ENCODE peak calls at places on chromosomes 16 and 17, in nine cellular contexts. T, P, I, R, V, M, J, Z and Q are unnamed samples.

GRCh38 chr17:77613181-77613580 is 345.3 kb upstream of the TNRC6C start:
- DNase-seq in I (no peak), Z (peak), V (no peak), M (no peak), P (no peak), J (no peak), T (no peak), R (peak), Q (no peak)

GRCh38 chr17:40023590-40024292 is 8.5 kb downstream of the CSF3 start:
- DNase-seq in P (no peak), M (no peak), J (no peak), V (peak), R (peak), I (no peak), Z (peak), T (no peak), Q (peak)

GRCh38 chr16:27758544-27758943 is 208.6 kb downstream of the KATNIP start:
- DNase-seq in M (no peak), J (no peak), Z (no peak), R (no peak), I (no peak), P (no peak), V (no peak), T (no peak), Q (no peak)

GRCh38 chr16:8795096-8795495 is 2.3 kb downstream of the TMEM186 start:
- DNase-seq in M (no peak), R (no peak), Z (no peak), P (no peak), J (no peak), V (no peak), I (no peak), T (no peak), Q (no peak)

GRCh38 chr16:25478476-25478875 is 213.3 kb upstream of the HS3ST4 start:
- DNase-seq in Z (no peak), M (no peak), P (no peak), R (no peak), T (no peak), I (no peak), V (no peak), J (no peak), Q (no peak)

GRCh38 chr17:2947996-2948550 is 115.3 kb downstream of the OR1D5 start:
- DNase-seq in T (no peak), Z (peak), R (no peak), J (no peak), V (no peak), M (no peak), I (no peak), P (no peak), Q (no peak)

GRCh38 chr16:85955566-85955965 is 56.6 kb downstream of the IRF8 start:
- DNase-seq in I (no peak), P (no peak), R (no peak), T (no peak), J (no peak), V (no peak), M (peak), Z (no peak), Q (no peak)

GRCh38 chr17:2547176-2547575 is 35.5 kb upstream of the METTL16 start:
- DNase-seq in Z (no peak), M (no peak), I (no peak), R (no peak), V (peak), P (no peak), J (no peak), T (peak), Q (peak)

GRCh38 chr16:30068750-30069574 is 3.4 kb downstream of the ALDOA start:
- DNase-seq in P (no peak), M (no peak), R (no peak), V (peak), T (peak), J (no peak), I (peak), Z (no peak), Q (peak)

GRCh38 chr16:47477680-47478079 is 16.5 kb downstream of the PHKB start:
- DNase-seq in R (no peak), M (no peak), P (no peak), I (no peak), Z (no peak), V (peak), T (peak), J (no peak), Q (peak)

GRCh38 chr17:7988750-7989178 is 13.7 kb upstream of the GUCY2D start:
- DNase-seq in T (peak), M (peak), I (peak), Z (no peak), P (peak), V (peak), J (no peak), R (peak), Q (peak)

GRCh38 chr16:65658339-65659275 is 536.7 kb upstream of the CDH11 start:
- DNase-seq in R (no peak), M (no peak), P (no peak), J (no peak), T (peak), Z (peak), V (peak), I (no peak), Q (peak)

GRCh38 chr17:17181666-17182600 is 24.2 kb downstream of the PLD6 start:
- DNase-seq in V (no peak), Z (no peak), T (no peak), J (no peak), M (no peak), R (no peak), P (no peak), I (peak), Q (no peak)

GRCh38 chr17:40303706-40304450 is 5.1 kb upstream of the RARA start:
- DNase-seq in T (no peak), Z (no peak), R (peak), V (peak), P (no peak), J (no peak), M (no peak), I (no peak), Q (no peak)

GRCh38 chr17:4488989-4489595 is 9.6 kb upstream of the SPNS2 start:
- DNase-seq in V (no peak), I (no peak), Z (peak), M (no peak), J (no peak), T (no peak), R (no peak), P (no peak), Q (peak)

GRCh38 chr17:81961087-81961514 is at the start of gene NOTUM:
- DNase-seq in R (no peak), I (no peak), T (no peak), P (no peak), J (no peak), V (no peak), M (no peak), Z (no peak), Q (no peak)
- TF ChIP-seq CTCF in R (no peak), I (no peak), T (no peak), P (peak), J (peak), V (peak), M (no peak), Z (no peak), Q (no peak)

GRCh38 chr17:44881145-44881544 is 18.1 kb downstream of the EFTUD2 start:
- DNase-seq in I (no peak), M (no peak), Z (no peak), R (no peak), V (no peak), P (no peak), J (no peak), T (no peak), Q (no peak)

GRCh38 chr17:44875761-44876160 is 23.5 kb downstream of the EFTUD2 start:
- DNase-seq in J (no peak), I (no peak), R (no peak), Z (no peak), M (no peak), V (no peak), P (no peak), T (no peak), Q (no peak)

GRCh38 chr17:44877121-44877520 is 22.1 kb downstream of the EFTUD2 start:
- DNase-seq in R (no peak), T (no peak), P (no peak), M (no peak), V (no peak), J (no peak), I (no peak), Z (no peak), Q (no peak)

GRCh38 chr17:44878627-44879221 is 20.5 kb downstream of the EFTUD2 start:
- DNase-seq in R (no peak), Z (no peak), M (peak), T (no peak), J (no peak), I (no peak), V (peak), P (peak), Q (peak)
- TF ChIP-seq CTCF in R (peak), Z (peak), M (no peak), T (peak), J (peak), I (peak), V (peak), P (peak), Q (peak)

GRCh38 chr17:38456031-38456815 is 28.0 kb downstream of the ARHGAP23 start:
- DNase-seq in I (no peak), P (no peak), R (no peak), J (no peak), V (no peak), M (no peak), Z (no peak), T (no peak), Q (no peak)
- TF ChIP-seq CTCF in I (no peak), P (peak), R (no peak), J (peak), V (peak), M (no peak), Z (peak), T (peak), Q (no peak)

DNA sequence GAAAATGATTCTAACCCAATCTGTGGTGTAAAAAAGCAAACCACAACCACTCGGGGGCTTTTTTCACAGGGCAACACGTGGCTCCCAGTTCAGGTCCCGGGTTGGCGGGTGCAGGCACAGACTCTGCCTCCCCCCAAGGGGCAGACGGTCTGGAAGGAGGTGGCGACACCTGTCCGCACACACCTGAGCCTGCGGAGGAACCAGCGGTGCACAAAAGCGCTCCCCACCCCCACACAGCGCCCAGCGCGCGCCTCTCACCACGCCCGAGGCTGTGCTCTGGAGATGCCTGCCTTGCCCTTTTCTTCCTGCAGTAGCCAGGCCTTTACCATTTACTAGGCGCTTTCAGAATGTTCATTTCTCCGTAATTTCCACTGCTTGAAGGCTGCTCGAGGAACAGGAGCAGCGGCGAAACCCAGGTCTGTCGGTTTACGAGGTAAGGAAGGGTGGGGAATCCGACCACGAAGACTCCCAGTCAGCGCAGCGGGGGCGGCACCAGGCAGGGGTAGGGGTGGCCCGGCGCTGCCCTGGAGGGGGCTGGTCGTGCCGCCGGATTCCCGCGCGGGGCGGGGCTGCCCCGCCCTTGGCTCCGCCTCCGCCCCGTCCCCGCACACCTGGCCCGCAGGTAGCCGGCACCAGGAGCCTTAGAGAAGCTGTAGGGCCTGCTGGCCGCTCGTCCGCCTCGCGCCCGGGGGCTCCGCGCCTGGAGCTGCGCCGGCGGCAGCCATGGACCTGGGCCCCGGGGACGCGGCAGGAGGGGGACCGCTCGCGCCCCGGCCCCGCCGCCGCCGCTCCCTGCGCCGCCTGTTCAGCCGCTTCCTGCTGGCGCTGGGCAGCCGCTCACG is at the start of gene USP43:
- DNase-seq in I (no peak), R (no peak), M (peak), Z (peak), J (peak), T (peak), P (peak), V (no peak), Q (peak)
- TF ChIP-seq CTCF in I (no peak), R (no peak), M (no peak), Z (no peak), J (no peak), T (no peak), P (peak), V (no peak), Q (no peak)

GRCh38 chr16:22969567-22969966 is 155.6 kb downstream of the HS3ST2 start:
- DNase-seq in J (no peak), I (no peak), T (peak), P (no peak), V (no peak), Z (no peak), M (no peak), R (no peak), Q (peak)

GRCh38 chr16:22970191-22970845 is 156.4 kb downstream of the HS3ST2 start:
- DNase-seq in I (no peak), J (no peak), V (no peak), T (no peak), R (no peak), M (no peak), P (no peak), Z (no peak), Q (no peak)

GRCh38 chr16:22977294-22977697 is 163.3 kb downstream of the HS3ST2 start:
- DNase-seq in M (no peak), T (peak), R (no peak), I (no peak), J (no peak), P (no peak), V (peak), Z (no peak), Q (peak)

GRCh38 chr16:22971346-22971924 is 157.5 kb downstream of the HS3ST2 start:
- DNase-seq in M (no peak), Z (no peak), V (no peak), I (no peak), P (no peak), T (no peak), J (no peak), R (no peak), Q (no peak)

GRCh38 chr16:22973451-22973991 is 159.6 kb downstream of the HS3ST2 start:
- DNase-seq in M (no peak), J (no peak), P (no peak), V (no peak), R (no peak), T (no peak), Z (no peak), I (no peak), Q (no peak)
- TF ChIP-seq CTCF in M (no peak), J (no peak), P (no peak), V (no peak), R (no peak), T (no peak), Z (no peak), I (no peak), Q (no peak)